ENCODE peak calls at places on chromosomes 13 and 19, in four cellular contexts. One of them, this sample, is unnamed.

GRCh38 chr19:10478476-10478875 is 24.7 kb downstream of the KEAP1 start:
- DNase-seq in T-helper 9 cell: no peak
- DNase-seq in amniotic stem cell: no peak
- DNase-seq in stimulated activated CD4-positive, alpha-beta T cell treated with anti-CD3 and anti-CD28 coated beads, Interleukin-2, amount 100 ng/mL, for 48 hours: no peak
- DNase-seq in this sample: no peak

GRCh38 chr19:19115954-19116353 is 22.3 kb downstream of the TMEM161A start:
- DNase-seq in T-helper 9 cell: peak
- DNase-seq in amniotic stem cell: no peak
- DNase-seq in stimulated activated CD4-positive, alpha-beta T cell treated with anti-CD3 and anti-CD28 coated beads, Interleukin-2, amount 100 ng/mL, for 48 hours: peak
- DNase-seq in this sample: no peak

GRCh38 chr13:107866007-107866665 is 349.2 kb downstream of the LIG4 start:
- DNase-seq in T-helper 9 cell: no peak
- DNase-seq in amniotic stem cell: no peak
- DNase-seq in stimulated activated CD4-positive, alpha-beta T cell treated with anti-CD3 and anti-CD28 coated beads, Interleukin-2, amount 100 ng/mL, for 48 hours: no peak
- DNase-seq in this sample: no peak

GRCh38 chr19:42370068-42370520 is 20.0 kb downstream of the CNFN start:
- DNase-seq in T-helper 9 cell: no peak
- DNase-seq in amniotic stem cell: no peak
- DNase-seq in stimulated activated CD4-positive, alpha-beta T cell treated with anti-CD3 and anti-CD28 coated beads, Interleukin-2, amount 100 ng/mL, for 48 hours: no peak
- DNase-seq in this sample: peak

GRCh38 chr19:54837542-54837941 is 12.7 kb upstream of the KIR3DL2 start:
- DNase-seq in T-helper 9 cell: no peak
- DNase-seq in amniotic stem cell: no peak
- DNase-seq in stimulated activated CD4-positive, alpha-beta T cell treated with anti-CD3 and anti-CD28 coated beads, Interleukin-2, amount 100 ng/mL, for 48 hours: no peak
- DNase-seq in this sample: no peak

GRCh38 chr13:79812070-79812850 is 331.3 kb downstream of the NDFIP2 start:
- DNase-seq in T-helper 9 cell: no peak
- DNase-seq in amniotic stem cell: no peak
- DNase-seq in stimulated activated CD4-positive, alpha-beta T cell treated with anti-CD3 and anti-CD28 coated beads, Interleukin-2, amount 100 ng/mL, for 48 hours: no peak
- DNase-seq in this sample: no peak

GRCh38 chr19:4057913-4058695 is 8.6 kb downstream of the ZBTB7A start:
- DNase-seq in T-helper 9 cell: no peak
- DNase-seq in amniotic stem cell: no peak
- DNase-seq in stimulated activated CD4-positive, alpha-beta T cell treated with anti-CD3 and anti-CD28 coated beads, Interleukin-2, amount 100 ng/mL, for 48 hours: no peak
- DNase-seq in this sample: peak

GRCh38 chr13:45728759-45729158 is 26.6 kb downstream of the CBY2 start:
- DNase-seq in T-helper 9 cell: no peak
- DNase-seq in amniotic stem cell: no peak
- DNase-seq in stimulated activated CD4-positive, alpha-beta T cell treated with anti-CD3 and anti-CD28 coated beads, Interleukin-2, amount 100 ng/mL, for 48 hours: no peak
- DNase-seq in this sample: no peak

GRCh38 chr19:38076337-38076736 is 147.7 kb downstream of the DPF1 start:
- DNase-seq in T-helper 9 cell: no peak
- DNase-seq in amniotic stem cell: no peak
- DNase-seq in stimulated activated CD4-positive, alpha-beta T cell treated with anti-CD3 and anti-CD28 coated beads, Interleukin-2, amount 100 ng/mL, for 48 hours: no peak
- DNase-seq in this sample: no peak

GRCh38 chr13:27170221-27170520 is 1.4 kb downstream of the USP12 start:
- DNase-seq in T-helper 9 cell: no peak
- DNase-seq in amniotic stem cell: peak
- DNase-seq in stimulated activated CD4-positive, alpha-beta T cell treated with anti-CD3 and anti-CD28 coated beads, Interleukin-2, amount 100 ng/mL, for 48 hours: no peak
- DNase-seq in this sample: no peak

GRCh38 chr19:40424637-40425449 is 949 bp downstream of the SERTAD1 start:
- DNase-seq in T-helper 9 cell: no peak
- DNase-seq in amniotic stem cell: no peak
- DNase-seq in stimulated activated CD4-positive, alpha-beta T cell treated with anti-CD3 and anti-CD28 coated beads, Interleukin-2, amount 100 ng/mL, for 48 hours: no peak
- DNase-seq in this sample: no peak

GRCh38 chr19:30649934-30650614 is 277.9 kb downstream of the ZNF536 start:
- DNase-seq in T-helper 9 cell: no peak
- DNase-seq in amniotic stem cell: peak
- DNase-seq in stimulated activated CD4-positive, alpha-beta T cell treated with anti-CD3 and anti-CD28 coated beads, Interleukin-2, amount 100 ng/mL, for 48 hours: peak
- DNase-seq in this sample: no peak

GRCh38 chr13:50948576-50948975 is 39.0 kb downstream of the RNASEH2B start:
- DNase-seq in T-helper 9 cell: no peak
- DNase-seq in amniotic stem cell: no peak
- DNase-seq in stimulated activated CD4-positive, alpha-beta T cell treated with anti-CD3 and anti-CD28 coated beads, Interleukin-2, amount 100 ng/mL, for 48 hours: no peak
- DNase-seq in this sample: no peak

GRCh38 chr13:70905035-70905434 is 796.8 kb upstream of the KLHL1 start:
- DNase-seq in T-helper 9 cell: no peak
- DNase-seq in amniotic stem cell: no peak
- DNase-seq in stimulated activated CD4-positive, alpha-beta T cell treated with anti-CD3 and anti-CD28 coated beads, Interleukin-2, amount 100 ng/mL, for 48 hours: no peak
- DNase-seq in this sample: no peak